ENCODE peak calls at places on chromosomes 12 and 14, in nine cellular contexts. V, W, S, C, U, G, L, P and F are unnamed samples.
A peak's percentile ranks its signal among the peaks of the same experiment; 100 is the strongest.

GRCh38 chr12:57816855-57817151 is 1.7 kb downstream of the AVIL start:
- DNase-seq in V (no peak), W (no peak), S (no peak), C (no peak), U (no peak), G (no peak), L (no peak), P (no peak), F (no peak)

GRCh38 chr12:124403273-124403672 is 108.4 kb downstream of the RFLNA start:
- DNase-seq in V (no peak), W (no peak), S (no peak), C (no peak), U (no peak), G (no peak), L (no peak), P (no peak), F (no peak)

GRCh38 chr12:114403044-114403689 is 2.8 kb downstream of the TBX5 start:
- DNase-seq in V (no peak), W (no peak), S (peak; percentile 50), C (peak; percentile 66), U (no peak), G (no peak), L (peak; percentile 95), P (no peak), F (no peak)

GRCh38 chr12:123076604-123077297 is 74.1 kb downstream of the PITPNM2 start:
- DNase-seq in V (no peak), W (peak; percentile 68), S (no peak), C (no peak), U (peak; percentile 46), G (no peak), L (no peak), P (no peak), F (no peak)

GRCh38 chr12:88175544-88175943 is 33.4 kb downstream of the TMTC3 start:
- DNase-seq in V (no peak), W (no peak), S (no peak), C (no peak), U (no peak), G (no peak), L (no peak), P (no peak), F (no peak)

GRCh38 chr12:24776856-24777255 is 172.0 kb downstream of the BCAT1 start:
- DNase-seq in V (no peak), W (no peak), S (no peak), C (no peak), U (no peak), G (no peak), L (no peak), P (no peak), F (no peak)

GRCh38 chr14:100375273-100375962 is 52.3 kb downstream of the SLC25A47 start:
- DNase-seq in V (peak; percentile 98), W (peak; percentile 92), S (peak; percentile 79), C (peak; percentile 52), U (peak; percentile 91), G (no peak), L (no peak), P (peak; percentile 29), F (peak; percentile 44)

GRCh38 chr14:38208825-38209562 is 1.3 kb downstream of the SSTR1 start:
- DNase-seq in V (peak; percentile 71), W (no peak), S (peak; percentile 84), C (peak; percentile 59), U (peak; percentile 66), G (peak; percentile 72), L (peak; percentile 63), P (peak; percentile 38), F (no peak)

GRCh38 chr12:21940972-21941521 is at the start of gene ABCC9:
- DNase-seq in V (no peak), W (no peak), S (peak; percentile 46), C (peak; percentile 47), U (peak; percentile 72), G (no peak), L (peak; percentile 72), P (no peak), F (no peak)

GRCh38 chr12:113658030-113658655 is 186.5 kb upstream of the LHX5 start:
- DNase-seq in V (no peak), W (no peak), S (no peak), C (no peak), U (no peak), G (no peak), L (no peak), P (no peak), F (no peak)

GRCh38 chr12:9383585-9383984 is 175.4 kb upstream of the PZP start:
- DNase-seq in V (no peak), W (no peak), S (no peak), C (no peak), U (no peak), G (no peak), L (no peak), P (no peak), F (no peak)

GRCh38 chr12:41663487-41664258 is 475.6 kb downstream of the PDZRN4 start:
- DNase-seq in V (no peak), W (no peak), S (peak; percentile 60), C (no peak), U (no peak), G (no peak), L (peak; percentile 39), P (no peak), F (no peak)

GRCh38 chr12:70660620-70661219 is 23.5 kb upstream of the PTPRB start:
- DNase-seq in V (peak; percentile 39), W (peak; percentile 4), S (peak; percentile 9), C (no peak), U (no peak), G (no peak), L (no peak), P (peak; percentile 65), F (no peak)

GRCh38 chr14:104023325-104024055 is 62.0 kb upstream of the ASPG start:
- DNase-seq in V (no peak), W (no peak), S (no peak), C (no peak), U (no peak), G (no peak), L (no peak), P (no peak), F (no peak)

GRCh38 chr12:122035292-122035691 is 13.6 kb downstream of the BCL7A start:
- DNase-seq in V (no peak), W (no peak), S (no peak), C (no peak), U (peak; percentile 87), G (no peak), L (no peak), P (peak; percentile 89), F (no peak)

GRCh38 chr14:93090826-93091583 is 24.7 kb downstream of the ITPK1 start:
- DNase-seq in V (no peak), W (no peak), S (no peak), C (no peak), U (no peak), G (no peak), L (no peak), P (no peak), F (no peak)

GRCh38 chr12:71303199-71303598 is 136.4 kb upstream of the LGR5 start:
- DNase-seq in V (no peak), W (no peak), S (no peak), C (no peak), U (no peak), G (no peak), L (no peak), P (no peak), F (no peak)

GRCh38 chr14:72532686-72533454 is 361.0 kb downstream of the DPF3 start:
- DNase-seq in V (no peak), W (no peak), S (no peak), C (no peak), U (no peak), G (no peak), L (no peak), P (no peak), F (no peak)

GRCh38 chr14:86646688-86647687 is 1117.0 kb downstream of the FLRT2 start:
- DNase-seq in V (no peak), W (peak; percentile 1), S (no peak), C (no peak), U (no peak), G (no peak), L (no peak), P (no peak), F (no peak)
- TF ChIP-seq CTCF in V (peak; percentile 19), W (peak; percentile 12), S (no peak), C (no peak), U (no peak), G (peak; percentile 27), L (peak; percentile 29), P (no peak), F (no peak)

GRCh38 chr14:24416932-24417619 is 12.4 kb downstream of the CBLN3 start:
- DNase-seq in V (no peak), W (no peak), S (no peak), C (no peak), U (no peak), G (no peak), L (no peak), P (no peak), F (no peak)

GRCh38 chr14:24415421-24416253 is 13.8 kb downstream of the CBLN3 start:
- DNase-seq in V (no peak), W (no peak), S (no peak), C (no peak), U (no peak), G (no peak), L (no peak), P (no peak), F (no peak)

GRCh38 chr14:24414732-24415420 is 14.6 kb downstream of the CBLN3 start:
- DNase-seq in V (no peak), W (no peak), S (no peak), C (no peak), U (no peak), G (no peak), L (no peak), P (no peak), F (no peak)

GRCh38 chr14:24417832-24418491 is 11.5 kb downstream of the CBLN3 start:
- DNase-seq in V (no peak), W (no peak), S (no peak), C (no peak), U (no peak), G (no peak), L (no peak), P (no peak), F (no peak)

GRCh38 chr14:24416254-24416931 is 13.1 kb downstream of the CBLN3 start:
- DNase-seq in V (no peak), W (no peak), S (no peak), C (no peak), U (no peak), G (peak; percentile 64), L (no peak), P (no peak), F (no peak)
- TF ChIP-seq CTCF in V (no peak), W (no peak), S (no peak), C (no peak), U (no peak), G (no peak), L (no peak), P (no peak), F (no peak)

GRCh38 chr14:64337901-64338615 is 43.9 kb upstream of the ESR2 start:
- DNase-seq in V (no peak), W (peak; percentile 60), S (peak; percentile 88), C (peak; percentile 80), U (no peak), G (peak; percentile 85), L (peak; percentile 91), P (peak; percentile 51), F (peak; percentile 36)
- TF ChIP-seq CTCF in V (no peak), W (no peak), S (peak; percentile 22), C (no peak), U (no peak), G (no peak), L (no peak), P (no peak), F (no peak)

DNA sequence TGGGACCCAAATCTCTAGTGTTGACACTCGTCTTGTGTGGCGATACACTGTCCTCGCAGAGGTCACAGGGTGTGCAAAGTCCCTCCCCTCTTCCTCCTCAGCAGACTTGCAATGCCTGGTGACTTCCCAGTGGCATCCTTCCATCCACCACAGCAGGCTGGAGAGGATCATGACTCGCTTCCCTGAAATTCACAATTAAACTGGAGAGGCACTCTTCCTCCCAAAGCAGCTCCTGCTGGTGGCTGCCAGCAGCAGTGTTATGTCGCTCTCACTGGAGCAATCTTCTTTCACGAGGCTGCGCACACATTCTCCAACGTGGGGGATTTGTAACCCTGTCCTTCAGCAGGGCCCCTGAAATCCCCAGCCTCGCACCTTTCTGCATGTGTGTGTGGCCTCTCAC is 145.2 kb upstream of the TMCC3 start:
- DNase-seq in V (peak; percentile 16), W (no peak), S (peak; percentile 35), C (no peak), U (no peak), G (no peak), L (peak; percentile 54), P (peak; percentile 29), F (no peak)
- TF ChIP-seq CTCF in V (no peak), W (no peak), S (peak; percentile 2), C (no peak), U (no peak), G (peak; percentile 13), L (no peak), P (no peak), F (no peak)